ENCODE peak calls at places on chromosomes 16 and 17, in five cellular contexts. G is A549, Y is WTC11, J is H1, K is endothelial cell of umbilical vein. Q is an unnamed sample.

GRCh38 chr17:8164815-8165131 is 2.0 kb upstream of the VAMP2 start:
- DNase-seq in G (no peak), Y (no peak), J (no peak), K (no peak), Q (no peak)

GRCh38 chr17:50672831-50673551 is 34.7 kb downstream of the ANKRD40 start:
- DNase-seq in G (no peak), Y (no peak), J (no peak), K (no peak), Q (no peak)

GRCh38 chr16:76756951-76757350 is 434.0 kb upstream of the MON1B start:
- DNase-seq in G (no peak), Y (no peak), J (no peak), K (no peak), Q (no peak)

GRCh38 chr16:84825896-84826557 is 6.2 kb downstream of the CRISPLD2 start:
- DNase-seq in G (no peak), Y (no peak), J (no peak), K (no peak), Q (no peak)

GRCh38 chr17:63033142-63033541 is 67.1 kb downstream of the TANC2 start:
- DNase-seq in G (no peak), Y (no peak), J (no peak), K (no peak), Q (no peak)

GRCh38 chr16:78196527-78196926 is 97.1 kb downstream of the WWOX start:
- DNase-seq in G (no peak), Y (no peak), J (no peak), K (no peak), Q (no peak)

GRCh38 chr17:77285594-77286390 is 145.0 kb downstream of the SEC14L1 start:
- DNase-seq in G (peak), Y (no peak), J (no peak), K (no peak), Q (peak)

GRCh38 chr17:35183332-35183731 is 10.9 kb downstream of the SLC35G3 start:
- DNase-seq in G (no peak), Y (no peak), J (no peak), K (no peak), Q (no peak)

GRCh38 chr16:30967795-30968194 is 10.2 kb downstream of the SETD1A start:
- DNase-seq in G (no peak), Y (no peak), J (no peak), K (no peak), Q (no peak)

GRCh38 chr17:79633154-79633553 is 22.3 kb upstream of the RBFOX3 start:
- DNase-seq in G (no peak), Y (peak), J (peak), K (no peak), Q (no peak)

GRCh38 chr17:83089322-83090156 is 10.1 kb downstream of the METRNL start:
- DNase-seq in G (no peak), Y (no peak), J (no peak), K (no peak), Q (no peak)

DNA sequence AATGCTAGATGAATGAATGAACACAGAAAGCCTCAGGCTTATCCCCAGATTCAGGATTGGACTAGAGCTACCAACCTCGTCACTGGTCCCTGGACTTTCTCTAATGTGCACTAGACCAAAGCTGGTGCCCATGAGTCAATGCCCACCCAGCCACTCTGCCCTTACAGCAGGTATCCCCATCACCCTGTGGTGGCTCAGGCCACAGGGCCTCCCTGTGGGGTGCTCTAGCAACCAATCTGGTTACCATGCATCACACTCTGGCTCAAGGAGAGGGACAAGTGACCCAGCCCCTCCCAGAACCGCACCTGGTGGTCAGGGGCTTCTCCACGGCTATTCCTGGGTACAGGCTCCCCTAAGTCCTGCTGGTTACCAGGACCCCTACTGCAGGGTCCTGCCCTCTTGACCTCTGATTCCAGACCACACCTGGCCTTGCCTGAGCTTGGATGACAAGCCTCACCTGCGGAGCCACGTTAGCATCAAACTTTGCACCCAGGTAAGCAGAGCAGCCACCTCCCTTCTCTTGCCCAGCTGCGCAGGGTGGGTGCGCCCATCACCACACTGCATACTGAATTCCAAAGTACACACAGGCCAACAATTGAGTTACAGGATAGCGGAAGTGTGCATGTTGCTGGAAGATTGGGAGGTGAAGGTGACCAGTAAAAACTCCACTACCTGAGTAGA is 100.9 kb downstream of the CDYL2 start:
- DNase-seq in G (no peak), Y (no peak), J (no peak), K (no peak), Q (no peak)
- TF ChIP-seq JUN in G (no peak), Y (no peak), J (no peak), K (no peak), Q (no peak)

GRCh38 chr16:19415918-19416317 is 1.8 kb upstream of the TMC5 start:
- DNase-seq in G (no peak), Y (no peak), J (no peak), K (no peak), Q (no peak)

GRCh38 chr16:19415461-19415860 is 2.2 kb upstream of the TMC5 start:
- DNase-seq in G (no peak), Y (no peak), J (no peak), K (no peak), Q (no peak)

GRCh38 chr16:19419691-19420060 is 2.0 kb downstream of the TMC5 start:
- DNase-seq in G (peak), Y (no peak), J (no peak), K (no peak), Q (no peak)

GRCh38 chr16:19417640-19418039 is at the start of gene TMC5:
- DNase-seq in G (no peak), Y (no peak), J (no peak), K (no peak), Q (no peak)

DNA sequence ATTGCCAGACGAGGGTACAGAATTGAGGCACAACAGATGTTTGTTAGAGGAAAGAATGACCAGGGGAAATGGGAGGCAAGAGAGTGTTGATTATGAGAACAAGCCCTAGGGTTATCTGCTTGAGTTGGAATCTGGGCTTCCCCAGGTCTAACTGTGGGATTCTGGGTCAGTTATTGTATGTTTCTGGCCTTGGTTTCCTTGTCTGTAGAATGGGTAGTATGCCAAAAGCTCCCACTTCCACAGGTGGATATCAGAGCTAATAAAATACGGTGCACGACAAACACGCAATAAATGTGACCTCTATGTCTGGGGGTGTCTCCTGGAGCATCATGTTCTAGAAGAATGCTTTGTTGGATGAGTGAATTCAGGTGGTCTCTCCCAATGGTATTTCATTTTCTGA is 517 bp downstream of the TMC5 start:
- DNase-seq in G (no peak), Y (no peak), J (no peak), K (no peak), Q (no peak)
- TF ChIP-seq JUN in G (no peak), Y (no peak), J (no peak), K (no peak), Q (no peak)

DNA sequence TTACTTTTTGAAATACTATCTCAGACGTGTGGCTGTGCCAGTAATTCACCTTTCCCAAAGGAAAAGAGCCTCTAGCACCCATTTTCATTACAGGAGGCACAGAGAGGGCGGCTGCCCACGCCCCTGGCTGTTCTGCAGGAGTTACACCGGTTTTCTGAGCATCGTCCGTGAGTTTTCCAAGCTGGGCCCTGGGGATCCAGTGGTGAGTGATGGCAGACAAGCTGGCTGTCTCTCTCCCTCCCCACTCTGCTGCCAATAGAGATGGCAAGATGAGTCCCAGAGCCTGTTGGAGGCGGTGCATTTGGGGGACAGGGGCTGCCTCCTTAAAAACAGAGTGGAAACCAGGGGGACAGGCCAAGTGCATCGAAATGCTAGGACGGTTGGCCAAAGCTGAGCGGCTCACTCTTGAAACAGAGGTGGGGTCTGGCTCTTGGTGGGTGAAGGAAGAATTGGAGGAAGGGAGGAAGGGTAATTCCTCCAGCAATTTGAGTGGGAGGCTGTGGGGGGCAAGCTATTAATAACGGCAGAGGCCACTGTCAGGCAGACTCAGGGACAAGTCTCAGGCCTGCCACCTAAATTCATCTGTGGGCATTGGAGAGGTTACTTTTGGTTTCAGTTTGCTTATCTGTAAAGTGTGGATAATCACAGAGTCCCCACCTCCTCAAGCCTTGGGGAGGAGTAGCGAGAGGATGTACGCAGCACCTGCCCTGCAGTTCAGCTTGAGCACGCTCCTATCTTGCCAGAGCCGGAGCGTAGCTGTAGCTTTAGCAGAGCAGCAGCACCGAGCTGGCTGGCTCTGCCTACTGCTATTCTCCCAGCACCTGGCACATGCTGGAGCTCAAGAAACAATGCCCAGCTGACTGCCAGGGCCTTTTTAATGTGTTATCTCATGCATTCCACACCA is 7.5 kb upstream of the NOS2 start:
- DNase-seq in G (no peak), Y (no peak), J (no peak), K (no peak), Q (no peak)
- TF ChIP-seq JUN in G (no peak), Y (no peak), J (no peak), K (no peak), Q (no peak)

GRCh38 chr16:11095935-11096334 is 151.6 kb downstream of the CLEC16A start:
- DNase-seq in G (no peak), Y (no peak), J (no peak), K (no peak), Q (no peak)

GRCh38 chr16:11093578-11094074 is 149.3 kb downstream of the CLEC16A start:
- DNase-seq in G (no peak), Y (no peak), J (no peak), K (no peak), Q (no peak)

GRCh38 chr16:11092788-11093577 is 148.6 kb downstream of the CLEC16A start:
- DNase-seq in G (no peak), Y (no peak), J (no peak), K (no peak), Q (no peak)

GRCh38 chr16:11094838-11095565 is 150.6 kb downstream of the CLEC16A start:
- DNase-seq in G (no peak), Y (no peak), J (no peak), K (no peak), Q (no peak)

DNA sequence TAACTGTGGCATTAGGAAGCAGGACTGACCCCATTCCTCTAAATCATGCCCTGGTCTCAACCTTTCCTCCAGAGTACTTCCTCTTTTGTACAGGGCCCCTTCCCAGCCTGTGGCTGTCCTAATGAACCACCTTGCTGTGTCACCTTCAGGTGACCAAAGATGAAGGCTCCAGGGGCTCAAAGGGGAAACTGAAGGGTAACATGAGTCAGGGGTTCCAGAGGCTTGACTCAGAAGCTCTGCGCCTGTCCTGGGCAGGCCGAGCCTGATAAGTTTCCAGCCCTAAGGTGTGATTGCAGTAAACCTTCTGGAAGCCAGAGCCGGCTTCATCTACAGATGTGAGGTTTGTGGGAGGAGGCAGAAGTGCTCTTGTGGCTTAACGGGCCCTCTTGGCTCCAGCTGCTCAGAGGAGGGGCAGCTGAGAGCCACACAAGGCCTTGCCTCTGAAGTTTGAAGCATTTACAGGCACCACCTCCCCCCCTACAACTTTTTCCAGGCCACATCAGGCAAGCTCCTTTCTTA is 149.8 kb downstream of the CLEC16A start:
- DNase-seq in G (no peak), Y (no peak), J (no peak), K (no peak), Q (no peak)
- TF ChIP-seq JUN in G (no peak), Y (no peak), J (no peak), K (no peak), Q (no peak)

DNA sequence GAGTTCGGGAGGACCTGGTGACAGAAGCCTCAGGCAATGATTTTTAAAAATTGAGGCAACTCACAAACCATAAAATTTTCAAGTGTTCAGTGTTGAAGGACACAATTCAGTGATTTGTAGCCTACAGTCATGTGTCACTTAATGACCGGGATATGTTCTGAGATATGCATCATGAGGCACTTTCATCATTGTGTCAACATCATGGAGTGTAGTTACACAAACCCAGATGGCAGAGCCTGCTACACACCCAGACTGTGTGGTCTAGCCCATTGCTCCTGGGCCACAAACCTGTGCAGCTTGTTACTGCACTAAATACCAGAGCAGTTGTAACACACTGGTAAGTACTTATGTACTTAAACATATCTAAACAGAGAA is 1.6 kb downstream of the PRSS41 start:
- DNase-seq in G (peak), Y (no peak), J (no peak), K (no peak), Q (peak)
- TF ChIP-seq JUN in G (no peak), Y (no peak), J (no peak), K (no peak), Q (no peak)

Q was measured in HepG2.